ENCODE peak calls at places on chromosomes 16 and 17, in seven cellular contexts. A is SK-N-SH, D is GM12878, I is H1, F is HCT116, P is K562, O is HepG2. S is an unnamed sample.
A peak's percentile ranks its signal among the peaks of the same experiment; 100 is the strongest.

GRCh38 chr16:23979982-23980381 is 144.2 kb downstream of the PRKCB start:
- DNase-seq in A (no peak), D (no peak), I (no peak), F (no peak), P (no peak), O (no peak), S (no peak)

GRCh38 chr16:23124315-23124714 is 24.9 kb downstream of the USP31 start:
- DNase-seq in A (no peak), D (no peak), I (no peak), F (no peak), P (no peak), O (no peak), S (no peak)

GRCh38 chr17:58242171-58242784 is 3.9 kb downstream of the LPO start:
- DNase-seq in A (no peak), D (no peak), I (no peak), F (no peak), P (no peak), O (no peak), S (no peak)

GRCh38 chr17:65696739-65697394 is 135.4 kb upstream of the AXIN2 start:
- DNase-seq in A (no peak), D (no peak), I (no peak), F (no peak), P (no peak), O (no peak), S (no peak)

GRCh38 chr17:75945202-75945601 is 4.4 kb upstream of the FBF1 start:
- DNase-seq in A (no peak), D (no peak), I (no peak), F (no peak), P (no peak), O (no peak), S (no peak)

GRCh38 chr16:7236824-7237410 is 95.7 kb upstream of the RBFOX1 start:
- DNase-seq in A (peak; percentile 18), D (no peak), I (no peak), F (no peak), P (no peak), O (no peak), S (no peak)

GRCh38 chr17:72390675-72391501 is 270.1 kb downstream of the SOX9 start:
- DNase-seq in A (no peak), D (no peak), I (no peak), F (no peak), P (no peak), O (no peak), S (no peak)

GRCh38 chr16:49484454-49484853 is 110.8 kb downstream of the C16orf78 start:
- DNase-seq in A (peak; percentile 95), D (no peak), I (peak; percentile 83), F (no peak), P (peak; percentile 90), O (no peak), S (peak; percentile 34)

GRCh38 chr16:88524274-88524972 is 45.8 kb upstream of the ZC3H18 start:
- DNase-seq in A (no peak), D (no peak), I (no peak), F (no peak), P (no peak), O (no peak), S (no peak)

GRCh38 chr16:31412750-31413149 is 15.4 kb downstream of the COX6A2 start:
- DNase-seq in A (no peak), D (no peak), I (no peak), F (no peak), P (no peak), O (no peak), S (no peak)

GRCh38 chr17:45946841-45947256 is 52.2 kb upstream of the STH start:
- DNase-seq in A (no peak), D (no peak), I (no peak), F (no peak), P (no peak), O (no peak), S (no peak)

GRCh38 chr17:6402258-6402657 is 32.7 kb downstream of the AIPL1 start:
- DNase-seq in A (no peak), D (no peak), I (no peak), F (no peak), P (no peak), O (no peak), S (no peak)

GRCh38 chr17:38910325-38910724 is 15.1 kb upstream of the LASP1NB start:
- DNase-seq in A (no peak), D (no peak), I (no peak), F (no peak), P (no peak), O (no peak), S (no peak)

GRCh38 chr16:67112591-67113399 is 3.1 kb downstream of the PHAF1 start:
- DNase-seq in A (no peak), D (no peak), I (no peak), F (no peak), P (peak; percentile 29), O (peak; percentile 62), S (no peak)
- TF ChIP-seq JUND in A (no peak), D (no peak), I (no peak), F (no peak), P (no peak), O (no peak), S (no peak)

GRCh38 chr16:54847207-54847606 is 83.5 kb upstream of the IRX5 start:
- DNase-seq in A (no peak), D (no peak), I (no peak), F (no peak), P (no peak), O (no peak), S (no peak)
- TF ChIP-seq JUND in A (no peak), D (no peak), I (no peak), F (no peak), P (no peak), O (no peak), S (no peak)

GRCh38 chr16:19380316-19380715 is 37.4 kb upstream of the TMC5 start:
- DNase-seq in A (no peak), D (no peak), I (no peak), F (no peak), P (no peak), O (no peak), S (no peak)

GRCh38 chr16:19374402-19374801 is 43.3 kb upstream of the TMC5 start:
- DNase-seq in A (no peak), D (no peak), I (no peak), F (no peak), P (no peak), O (no peak), S (no peak)

GRCh38 chr16:19377864-19378263 is 39.8 kb upstream of the TMC5 start:
- DNase-seq in A (no peak), D (no peak), I (no peak), F (no peak), P (peak; percentile 48), O (no peak), S (peak; percentile 35)

GRCh38 chr16:19379838-19380237 is 37.8 kb upstream of the TMC5 start:
- DNase-seq in A (no peak), D (no peak), I (no peak), F (no peak), P (no peak), O (no peak), S (no peak)

GRCh38 chr16:19375561-19376158 is 42.0 kb upstream of the TMC5 start:
- DNase-seq in A (peak; percentile 77), D (peak; percentile 28), I (no peak), F (peak; percentile 60), P (peak; percentile 70), O (peak; percentile 60), S (peak; percentile 65)
- TF ChIP-seq JUND in A (no peak), D (no peak), I (no peak), F (no peak), P (peak; percentile 14), O (no peak), S (no peak)

GRCh38 chr17:16381496-16381820 is 567 bp downstream of the UBB start:
- DNase-seq in A (no peak), D (no peak), I (no peak), F (no peak), P (no peak), O (no peak), S (no peak)
- TF ChIP-seq JUND in A (no peak), D (no peak), I (no peak), F (no peak), P (no peak), O (no peak), S (no peak)

GRCh38 chr16:64162613-64163375 is 959.1 kb downstream of the CDH11 start:
- DNase-seq in A (no peak), D (no peak), I (no peak), F (no peak), P (no peak), O (no peak), S (no peak)
- TF ChIP-seq JUND in A (no peak), D (no peak), I (no peak), F (no peak), P (no peak), O (no peak), S (no peak)

DNA sequence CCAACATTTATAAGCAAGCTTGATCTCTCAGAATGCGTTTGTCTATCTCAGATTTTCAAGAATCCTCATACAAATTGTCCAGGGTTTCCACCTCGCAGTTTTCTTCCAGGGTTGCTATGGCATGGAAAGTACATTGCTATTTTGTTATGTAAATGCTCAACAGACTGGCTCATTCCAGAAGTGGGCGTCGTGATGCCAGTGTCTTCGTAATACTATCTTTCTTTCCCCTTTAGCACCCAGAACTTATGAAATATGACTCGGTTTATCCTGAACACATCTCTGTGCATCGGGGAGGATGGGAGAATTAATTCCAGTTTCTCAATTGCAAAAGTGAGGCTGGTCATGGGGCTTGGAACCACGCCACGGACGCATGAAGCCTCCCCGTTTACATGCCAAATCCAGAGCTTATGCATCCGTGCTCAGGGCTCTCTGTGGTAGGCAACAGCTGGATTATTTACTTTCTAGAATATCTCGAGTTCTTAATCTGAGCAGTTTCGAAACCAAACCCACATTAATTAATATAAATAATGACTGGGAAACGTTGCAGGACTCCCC is 405.0 kb downstream of the WWOX start:
- DNase-seq in A (no peak), D (no peak), I (no peak), F (no peak), P (no peak), O (no peak), S (no peak)
- TF ChIP-seq JUND in A (no peak), D (no peak), I (no peak), F (no peak), P (no peak), O (no peak), S (no peak)

S was measured in T47D.